ENCODE peak calls at places on chromosome 11, in eight cellular contexts. J is esophagus muscularis mucosa, Q is fibroblast of pulmonary artery, Y is prostate gland, A is hepatocyte, T is testis, G is DND-41, H is RWPE2. M is an unnamed sample.

GRCh38 chr11:112719736-112720525 is 241.3 kb upstream of the NCAM1 start:
- DNase-seq in J (peak), Q (peak), Y (no peak), A (no peak), T (no peak), G (no peak), H (no peak), M (no peak)

GRCh38 chr11:78698612-78699011 is 123.9 kb upstream of the NARS2 start:
- DNase-seq in J (no peak), Q (peak), Y (no peak), A (no peak), T (no peak), G (no peak), H (peak), M (no peak)

GRCh38 chr11:128269466-128269865 is 317.9 kb downstream of the ETS1 start:
- DNase-seq in J (no peak), Q (no peak), Y (no peak), A (no peak), T (no peak), G (no peak), H (no peak), M (no peak)

GRCh38 chr11:7525424-7525823 is 11.6 kb downstream of the PPFIBP2 start:
- DNase-seq in J (no peak), Q (no peak), Y (no peak), A (peak), T (no peak), G (no peak), H (no peak), M (no peak)

GRCh38 chr11:78910322-78910721 is 335.7 kb upstream of the NARS2 start:
- DNase-seq in J (no peak), Q (no peak), Y (no peak), A (no peak), T (no peak), G (no peak), H (no peak), M (no peak)

GRCh38 chr11:17762309-17762974 is 27.9 kb downstream of the KCNC1 start:
- DNase-seq in J (no peak), Q (no peak), Y (no peak), A (no peak), T (no peak), G (no peak), H (no peak), M (no peak)

GRCh38 chr11:104122008-104122635 is 41.8 kb downstream of the PDGFD start:
- DNase-seq in J (no peak), Q (no peak), Y (no peak), A (no peak), T (no peak), G (no peak), H (no peak), M (no peak)

GRCh38 chr11:63919267-63920125 is 2.5 kb upstream of the RCOR2 start:
- DNase-seq in J (no peak), Q (no peak), Y (no peak), A (peak), T (no peak), G (no peak), H (no peak), M (no peak)

GRCh38 chr11:3662856-3663255 is 8.3 kb downstream of the CHRNA10 start:
- DNase-seq in J (no peak), Q (no peak), Y (no peak), A (no peak), T (no peak), G (no peak), H (no peak), M (no peak)

GRCh38 chr11:76657824-76658170 is 12.8 kb downstream of the LRRC32 start:
- DNase-seq in J (no peak), Q (no peak), Y (no peak), A (no peak), T (no peak), G (no peak), H (no peak), M (no peak)

GRCh38 chr11:76629853-76630599 is 40.5 kb downstream of the LRRC32 start:
- DNase-seq in J (no peak), Q (peak), Y (peak), A (peak), T (peak), G (no peak), H (no peak), M (no peak)

GRCh38 chr11:61429346-61429690 is 457 bp downstream of the CPSF7 start:
- DNase-seq in J (no peak), Q (peak), Y (no peak), A (peak), T (peak), G (peak), H (peak), M (peak)

DNA sequence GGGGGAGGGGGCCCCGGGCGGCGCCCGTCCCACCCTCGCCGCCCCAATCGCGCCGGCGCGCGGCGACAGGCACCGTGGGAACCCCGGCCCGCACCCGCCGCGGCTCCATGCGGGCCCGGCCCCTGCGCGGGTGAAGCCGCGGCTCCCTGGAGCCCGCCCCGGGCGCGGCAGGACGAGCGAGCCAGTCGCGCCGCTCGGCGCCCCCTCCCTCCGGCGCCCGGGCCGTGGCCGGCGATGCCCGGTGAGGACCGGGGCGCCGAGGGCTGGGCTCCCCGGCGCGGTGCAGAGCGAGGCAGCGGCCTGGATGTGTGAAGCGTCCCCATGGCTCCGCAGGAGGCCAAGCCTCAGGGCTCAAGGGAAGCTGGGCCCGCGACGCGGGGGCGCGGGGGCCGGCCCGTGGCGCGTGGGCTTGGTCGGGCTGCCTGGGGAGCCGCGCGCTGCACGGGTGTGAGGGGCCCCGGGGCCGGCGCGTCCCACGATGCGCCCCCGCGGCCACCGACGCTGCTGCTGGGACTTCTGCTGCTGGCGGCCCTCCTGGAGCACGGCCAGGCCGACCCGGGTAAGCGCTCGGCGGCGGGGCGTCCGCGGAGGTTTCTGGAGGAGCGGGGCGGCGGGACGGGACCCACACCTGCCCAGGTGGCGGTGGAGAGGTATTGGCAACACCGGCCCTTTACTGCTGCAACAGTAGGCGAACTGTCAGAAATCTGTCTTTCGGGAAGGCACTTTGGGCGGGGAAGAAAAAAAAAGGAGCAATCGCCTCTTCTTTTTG is 119.3 kb downstream of the HIPK3 start:
- DNase-seq in J (no peak), Q (peak), Y (no peak), A (peak), T (no peak), G (no peak), H (no peak), M (peak)
- H3K4me3 ChIP-seq in J (peak), Q (peak), Y (peak), A (peak), T (peak), G (no peak), H (peak), M (peak)

GRCh38 chr11:67601098-67601497 is 5.6 kb upstream of the NDUFV1 start:
- DNase-seq in J (no peak), Q (no peak), Y (no peak), A (no peak), T (no peak), G (no peak), H (no peak), M (no peak)
- H3K4me3 ChIP-seq in J (no peak), Q (no peak), Y (no peak), A (no peak), T (no peak), G (no peak), H (no peak), M (no peak)

DNA sequence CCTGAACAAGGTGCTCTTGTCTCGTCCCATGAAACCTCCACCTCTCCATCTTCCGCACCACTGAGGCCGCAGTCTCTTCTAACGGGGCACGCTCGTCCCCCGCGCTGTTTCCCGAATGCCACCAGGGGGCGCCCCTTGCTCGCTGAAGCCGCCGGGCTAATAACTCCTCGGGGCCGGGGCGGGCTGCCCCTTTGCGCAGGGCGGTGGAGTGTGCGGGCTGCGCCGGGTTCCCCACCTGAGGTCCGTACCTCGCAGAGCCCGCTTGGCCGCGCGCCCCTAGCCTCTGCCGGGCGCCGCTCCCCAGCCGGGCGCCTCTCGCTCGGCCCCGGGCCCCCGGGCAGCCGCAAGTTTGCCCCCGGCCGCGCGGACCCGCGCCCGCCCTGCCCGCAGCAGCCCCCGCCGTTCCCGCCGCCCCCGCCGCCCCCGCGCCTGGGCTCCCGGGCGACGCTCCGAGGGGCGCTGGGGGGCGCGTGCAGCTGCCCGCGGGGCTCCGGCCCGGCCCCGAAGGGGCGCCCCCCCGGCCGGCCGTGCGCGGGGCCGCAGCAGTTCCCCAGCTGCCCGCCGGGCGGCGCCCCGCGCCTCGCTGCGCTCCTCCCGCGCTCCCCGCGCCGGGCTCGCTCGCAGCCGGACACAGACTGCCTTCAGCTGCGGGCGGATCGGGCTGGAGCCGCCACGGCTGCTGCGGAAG is at the start of gene GRIK4:
- DNase-seq in J (no peak), Q (peak), Y (peak), A (peak), T (peak), G (peak), H (no peak), M (peak)
- H3K4me3 ChIP-seq in J (peak), Q (peak), Y (peak), A (no peak), T (peak), G (no peak), H (peak), M (peak)

DNA sequence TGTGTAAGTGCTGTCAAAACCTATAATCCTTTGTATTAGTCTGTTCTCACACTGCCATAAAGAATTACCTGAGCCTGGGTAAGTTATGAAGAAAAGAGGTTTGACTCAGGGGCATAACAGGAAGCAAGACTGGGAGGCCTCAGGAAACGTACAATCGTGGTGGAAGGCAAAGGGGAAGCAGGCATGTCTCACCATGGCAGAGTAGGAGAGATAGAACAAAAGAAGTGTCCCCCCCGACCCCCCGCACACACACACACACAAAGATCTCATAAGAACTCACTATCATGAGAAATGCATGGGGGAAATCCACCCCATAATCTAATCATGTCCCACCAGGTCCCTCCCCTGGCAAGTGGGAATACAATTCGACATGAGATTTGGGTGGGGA is 2.3 kb upstream of the USP28 start:
- DNase-seq in J (no peak), Q (no peak), Y (no peak), A (no peak), T (no peak), G (peak), H (no peak), M (no peak)
- H3K4me3 ChIP-seq in J (no peak), Q (no peak), Y (no peak), A (no peak), T (no peak), G (no peak), H (no peak), M (no peak)

GRCh38 chr11:43067681-43068080 is 244.1 kb upstream of the API5 start:
- DNase-seq in J (no peak), Q (no peak), Y (no peak), A (no peak), T (no peak), G (no peak), H (no peak), M (no peak)

GRCh38 chr11:43074810-43075209 is 237.0 kb upstream of the API5 start:
- DNase-seq in J (no peak), Q (no peak), Y (no peak), A (peak), T (no peak), G (no peak), H (no peak), M (no peak)

GRCh38 chr11:43071338-43071737 is 240.5 kb upstream of the API5 start:
- DNase-seq in J (no peak), Q (no peak), Y (no peak), A (peak), T (no peak), G (no peak), H (no peak), M (peak)

GRCh38 chr11:43072911-43073310 is 238.9 kb upstream of the API5 start:
- DNase-seq in J (no peak), Q (no peak), Y (no peak), A (no peak), T (no peak), G (no peak), H (no peak), M (no peak)

GRCh38 chr11:43072096-43072495 is 239.7 kb upstream of the API5 start:
- DNase-seq in J (no peak), Q (no peak), Y (no peak), A (no peak), T (no peak), G (no peak), H (no peak), M (no peak)
- H3K4me3 ChIP-seq in J (no peak), Q (no peak), Y (no peak), A (no peak), T (no peak), G (no peak), H (no peak), M (no peak)

GRCh38 chr11:501001-501682 is 5.9 kb downstream of the RNH1 start:
- DNase-seq in J (no peak), Q (no peak), Y (no peak), A (no peak), T (no peak), G (no peak), H (no peak), M (no peak)

GRCh38 chr11:503179-503981 is 3.7 kb downstream of the RNH1 start:
- DNase-seq in J (no peak), Q (peak), Y (no peak), A (peak), T (no peak), G (no peak), H (no peak), M (no peak)

GRCh38 chr11:504053-504993 is 2.7 kb downstream of the RNH1 start:
- DNase-seq in J (no peak), Q (peak), Y (peak), A (peak), T (peak), G (no peak), H (no peak), M (no peak)

GRCh38 chr11:501683-502287 is 5.3 kb downstream of the RNH1 start:
- DNase-seq in J (no peak), Q (no peak), Y (no peak), A (no peak), T (no peak), G (no peak), H (peak), M (no peak)

DNA sequence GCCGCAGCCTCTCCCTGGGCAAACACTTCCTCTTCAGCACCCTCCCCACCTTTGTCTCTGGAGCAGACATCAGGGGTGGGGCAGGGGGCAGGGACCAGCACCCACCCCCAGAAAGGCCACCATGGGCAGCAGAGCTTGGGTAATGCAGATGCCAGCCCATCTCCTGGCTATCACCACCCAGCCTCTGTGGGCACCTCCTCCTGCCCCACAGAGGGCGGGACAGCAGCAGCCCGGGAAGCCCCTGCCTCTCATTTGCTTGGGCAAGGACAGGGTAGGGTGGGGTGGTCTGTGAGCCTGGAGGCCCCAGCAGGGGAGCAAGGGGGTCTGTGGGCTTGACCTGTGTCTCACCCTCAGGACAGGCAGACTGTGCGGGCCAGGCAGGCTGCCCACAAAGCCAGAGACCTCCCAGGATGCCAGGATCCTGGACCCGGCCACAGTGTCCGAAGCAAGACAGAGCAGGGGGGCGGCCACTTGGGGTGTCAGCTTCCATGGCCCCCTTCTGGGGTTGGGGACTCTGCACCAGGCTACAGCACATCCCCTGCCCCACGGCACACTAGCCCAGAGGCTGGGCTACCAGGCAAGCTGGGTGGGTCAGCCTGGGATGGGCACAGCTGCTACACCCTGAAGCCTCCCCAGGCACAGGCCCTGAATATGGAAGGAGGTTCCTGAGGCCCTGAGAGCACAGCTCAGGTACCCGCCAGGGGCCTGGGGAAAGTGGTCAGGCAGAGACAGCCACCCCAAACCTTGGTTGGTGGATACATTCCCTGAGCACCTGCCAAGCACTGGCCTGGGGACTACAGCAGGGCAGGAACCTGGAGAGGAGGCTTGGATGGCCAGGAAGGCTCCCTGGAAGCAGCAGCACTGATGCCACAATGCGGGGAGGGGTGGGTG is 4.5 kb downstream of the RNH1 start:
- DNase-seq in J (no peak), Q (no peak), Y (no peak), A (no peak), T (no peak), G (no peak), H (peak), M (no peak)
- H3K4me3 ChIP-seq in J (no peak), Q (peak), Y (no peak), A (no peak), T (no peak), G (no peak), H (no peak), M (no peak)

DNA sequence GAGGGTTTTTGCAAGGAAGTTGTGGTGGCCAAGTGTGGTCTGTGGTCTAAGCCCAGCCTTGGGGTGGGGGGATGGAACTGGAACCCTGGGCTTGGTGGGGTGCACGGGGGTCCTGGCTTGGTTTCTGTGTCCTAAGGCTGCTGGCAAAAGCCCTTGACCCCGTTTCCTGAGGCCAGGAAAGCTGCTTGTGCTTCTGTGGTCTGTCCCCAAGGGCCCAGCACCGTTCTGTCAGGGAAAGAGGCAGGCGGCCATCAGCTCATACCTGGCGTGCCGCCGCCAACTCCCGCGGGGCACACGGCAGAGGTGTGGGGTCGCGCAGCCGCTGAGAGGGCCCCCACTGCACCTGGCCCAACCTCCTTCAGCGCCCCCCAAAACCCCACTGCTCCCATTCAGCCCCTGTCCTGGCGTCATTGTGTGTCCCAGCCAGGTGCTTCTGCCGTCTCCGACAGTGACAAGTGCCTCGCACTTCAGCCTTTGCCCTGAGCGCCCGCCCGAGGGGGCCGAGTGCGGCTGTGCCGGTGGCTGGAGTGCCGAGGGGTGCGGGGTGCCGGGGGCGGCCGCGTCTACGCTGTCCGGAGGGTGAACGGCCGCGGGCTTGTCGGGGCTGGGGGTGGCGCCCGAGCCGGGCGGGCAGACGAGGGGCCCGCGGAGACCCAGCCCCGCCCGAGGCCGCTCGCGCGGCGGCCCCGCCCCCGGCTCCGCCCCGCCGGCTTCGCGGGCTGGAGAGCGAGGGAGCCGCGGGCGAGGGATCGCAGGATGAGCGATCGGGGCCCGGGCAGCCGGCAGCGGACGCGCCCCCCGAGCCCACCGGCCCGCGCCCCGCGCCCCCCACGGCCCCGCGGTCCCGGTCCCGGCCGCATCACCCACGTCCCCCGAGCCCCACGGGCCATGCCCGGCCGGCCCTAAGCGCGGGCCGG is at the start of gene CNIH2:
- DNase-seq in J (no peak), Q (no peak), Y (no peak), A (peak), T (no peak), G (peak), H (no peak), M (peak)
- H3K4me3 ChIP-seq in J (peak), Q (no peak), Y (peak), A (peak), T (peak), G (peak), H (peak), M (peak)